ENCODE peak calls at places on chromosomes 12 and 14, in four cellular contexts. T is heart right ventricle, E is uterus, O is left lung. S is an unnamed sample.

GRCh38 chr12:89825591-89826449 is 117.2 kb upstream of the ATP2B1 start:
- DNase-seq in E (no peak), O (no peak), T (no peak), S (no peak)

GRCh38 chr12:96416033-96416790 is 16.0 kb upstream of the CDK17 start:
- DNase-seq in O (no peak), E (no peak), T (no peak), S (no peak)

GRCh38 chr12:5200276-5201087 is 156.8 kb downstream of the KCNA5 start:
- DNase-seq in T (peak; percentile 65), O (peak; percentile 75), E (peak; percentile 16), S (peak; percentile 70)

GRCh38 chr12:54759751-54760150 is 94.6 kb upstream of the MUCL1 start:
- DNase-seq in E (no peak), O (no peak), T (no peak), S (no peak)

GRCh38 chr12:87841935-87842334 is 187.3 kb downstream of the C12orf50 start:
- DNase-seq in E (no peak), T (no peak), O (no peak), S (no peak)

GRCh38 chr12:111297703-111298426 is 71.0 kb downstream of the PHETA1 start:
- DNase-seq in T (no peak), E (no peak), O (no peak), S (no peak)

GRCh38 chr14:22871200-22871961 is at the start of gene LRP10:
- DNase-seq in E (peak; percentile 93), O (peak; percentile 99), T (peak; percentile 92), S (peak; percentile 97)

GRCh38 chr12:90027041-90027440 is 318.4 kb upstream of the ATP2B1 start:
- DNase-seq in O (no peak), T (no peak), E (no peak), S (no peak)

GRCh38 chr14:56244138-56244789 is 126.1 kb downstream of the PELI2 start:
- DNase-seq in T (no peak), O (no peak), E (no peak), S (no peak)

GRCh38 chr14:35045798-35046047 is 349 bp upstream of the FAM177A1 start:
- DNase-seq in E (no peak), O (no peak), T (no peak), S (no peak)

GRCh38 chr14:35047961-35048513 is 2.0 kb downstream of the FAM177A1 start:
- DNase-seq in T (no peak), E (no peak), O (no peak), S (no peak)

GRCh38 chr14:35046751-35047536 is 872 bp downstream of the FAM177A1 start:
- DNase-seq in E (peak; percentile 49), O (no peak), T (no peak), S (no peak)

GRCh38 chr14:35044939-35045797 is 904 bp upstream of the FAM177A1 start:
- DNase-seq in T (no peak), O (no peak), E (no peak), S (no peak)

DNA sequence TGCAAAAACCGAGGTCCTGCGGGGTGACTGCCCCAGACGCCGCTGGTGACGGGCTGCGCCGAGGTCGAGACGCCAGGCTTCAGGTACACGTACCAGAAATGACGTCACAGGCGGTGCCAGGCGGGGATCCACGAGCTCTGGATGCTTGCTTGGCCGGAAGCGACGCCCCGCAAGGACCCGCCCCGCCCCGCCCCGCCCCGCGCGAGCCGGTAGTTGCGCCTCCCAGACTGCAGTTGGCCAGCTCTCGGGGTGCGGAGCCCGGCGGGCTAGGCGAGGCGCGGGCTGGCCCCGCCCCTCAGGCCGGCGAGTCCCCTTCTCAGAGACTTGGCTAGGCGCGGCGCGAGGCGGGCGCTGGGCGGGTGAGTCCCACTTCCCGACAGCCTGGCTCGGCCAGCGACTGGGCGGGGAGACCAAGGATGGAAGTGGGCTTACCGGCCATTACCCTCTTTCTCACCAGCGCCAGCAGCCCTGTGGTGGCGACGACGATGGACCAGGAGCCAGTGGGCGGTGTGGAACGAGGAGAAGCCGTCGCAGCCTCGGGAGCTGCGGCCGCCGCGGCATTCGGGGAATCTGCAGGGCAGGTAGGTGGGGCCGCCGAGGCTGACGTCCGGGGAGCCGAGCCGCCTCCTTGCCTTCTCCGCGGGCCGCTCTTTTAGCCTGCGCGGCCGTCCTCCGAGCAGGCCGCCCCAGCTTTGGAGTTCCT is at the start of gene FAM177A1:
- DNase-seq in E (peak; percentile 98), O (peak; percentile 100), T (peak; percentile 99), S (peak; percentile 100)
- TF ChIP-seq CTCF in E (no peak), O (peak; percentile 57), T (no peak), S (no peak)

GRCh38 chr12:52267699-52268098 is 6.7 kb upstream of the KRT86 start:
- DNase-seq in T (no peak), E (no peak), O (no peak), S (no peak)
- H3K27ac ChIP-seq in T (no peak overlapping the region), E (no peak overlapping the region), O (no peak overlapping the region), S (no peak overlapping the region)

GRCh38 chr14:89379006-89379405 is 38.0 kb downstream of the FOXN3 start:
- DNase-seq in E (no peak), O (no peak), T (no peak), S (no peak)

GRCh38 chr14:89378119-89378518 is 38.9 kb downstream of the FOXN3 start:
- DNase-seq in E (no peak), T (no peak), O (no peak), S (no peak)

GRCh38 chr14:89374908-89375307 is 42.1 kb downstream of the FOXN3 start:
- DNase-seq in O (no peak), E (no peak), T (no peak), S (no peak)

GRCh38 chr14:89379891-89380820 is 36.9 kb downstream of the FOXN3 start:
- DNase-seq in T (no peak), O (no peak), E (no peak), S (no peak)

GRCh38 chr14:89377544-89377943 is 39.5 kb downstream of the FOXN3 start:
- DNase-seq in O (no peak), E (no peak), T (no peak), S (no peak)
- H3K4me1 ChIP-seq in O (no peaks in the 10 kb centered on the region), E (no peaks in the 10 kb centered on the region), T (peaks cover 26% of the 10 kb centered on the region), S (peaks cover 9% of the 10 kb centered on the region)

DNA sequence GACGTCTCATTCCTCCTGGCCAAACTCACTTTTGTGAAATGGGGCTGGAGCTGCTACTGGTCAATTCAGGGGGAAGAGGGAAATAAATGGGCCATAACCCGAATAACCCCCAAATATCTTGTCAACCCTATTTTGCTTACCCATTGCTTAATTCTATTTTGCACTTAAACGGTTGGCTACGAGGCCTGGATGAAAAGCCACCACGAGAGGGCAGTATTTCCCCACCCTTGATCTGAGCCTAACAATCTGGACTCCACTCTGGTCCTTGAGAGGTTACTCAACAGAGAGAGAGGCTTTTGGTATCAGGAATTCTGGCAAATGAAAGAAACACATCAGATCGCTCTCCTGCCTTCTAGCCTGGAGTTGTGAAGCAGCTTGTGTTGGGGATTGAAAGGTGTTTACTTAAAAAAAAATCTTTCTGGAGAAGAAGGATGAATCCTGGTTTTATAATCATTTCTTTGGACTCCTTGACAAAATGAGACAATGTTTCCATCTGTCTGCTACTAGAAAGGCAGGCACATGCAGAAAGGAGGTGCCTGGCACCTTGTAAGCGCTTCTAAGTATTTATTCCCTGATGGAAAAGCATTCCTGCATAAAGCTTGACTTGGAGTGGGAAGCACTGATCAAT is 22.4 kb upstream of the FBXO21 start:
- DNase-seq in O (no peak), T (peak; percentile 39), E (peak; percentile 64), S (peak; percentile 69)
- TF ChIP-seq CTCF in O (peak; percentile 79), T (peak; percentile 87), E (peak; percentile 79), S (peak; percentile 93)

GRCh38 chr12:52530366-52530765 is 10.2 kb upstream of the KRT5 start:
- DNase-seq in O (no peak), E (no peak), T (no peak), S (peak; percentile 48)

GRCh38 chr12:52529846-52530245 is 9.7 kb upstream of the KRT5 start:
- DNase-seq in E (no peak), O (no peak), T (no peak), S (no peak)

GRCh38 chr12:52527121-52527800 is 7.1 kb upstream of the KRT5 start:
- DNase-seq in O (no peak), T (no peak), E (no peak), S (no peak)

GRCh38 chr12:52529417-52529816 is 9.2 kb upstream of the KRT5 start:
- DNase-seq in E (no peak), T (no peak), O (no peak), S (no peak)

DNA sequence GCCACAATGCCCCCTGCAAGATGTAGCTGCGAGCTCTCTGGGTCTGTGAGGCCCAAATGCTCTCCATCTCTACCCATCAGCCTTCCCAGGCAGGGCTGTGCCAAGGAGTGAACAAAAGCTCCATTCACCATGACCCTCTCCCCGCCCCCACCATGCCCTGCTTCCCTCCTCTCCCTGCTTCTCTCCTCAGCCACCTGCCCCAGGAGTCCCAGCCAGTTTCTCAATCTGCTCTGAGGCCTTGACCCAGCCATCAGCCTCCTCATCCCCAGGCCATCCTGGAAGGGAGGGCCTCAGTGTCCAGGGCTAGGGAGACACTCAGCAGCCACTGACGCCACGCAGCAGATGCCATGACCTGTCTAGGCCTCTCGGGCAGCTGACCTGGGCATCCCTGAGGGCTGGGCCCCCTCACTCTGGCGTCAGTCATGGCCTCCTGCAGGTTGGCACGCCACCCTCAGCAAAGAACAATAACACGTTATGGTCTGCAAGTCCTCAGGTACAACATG is 8.5 kb upstream of the KRT5 start:
- DNase-seq in E (no peak), O (no peak), T (no peak), S (no peak)
- H3K27ac ChIP-seq in E (no peak overlapping the region), O (no peak overlapping the region), T (no peak overlapping the region), S (no peak overlapping the region)

DNA sequence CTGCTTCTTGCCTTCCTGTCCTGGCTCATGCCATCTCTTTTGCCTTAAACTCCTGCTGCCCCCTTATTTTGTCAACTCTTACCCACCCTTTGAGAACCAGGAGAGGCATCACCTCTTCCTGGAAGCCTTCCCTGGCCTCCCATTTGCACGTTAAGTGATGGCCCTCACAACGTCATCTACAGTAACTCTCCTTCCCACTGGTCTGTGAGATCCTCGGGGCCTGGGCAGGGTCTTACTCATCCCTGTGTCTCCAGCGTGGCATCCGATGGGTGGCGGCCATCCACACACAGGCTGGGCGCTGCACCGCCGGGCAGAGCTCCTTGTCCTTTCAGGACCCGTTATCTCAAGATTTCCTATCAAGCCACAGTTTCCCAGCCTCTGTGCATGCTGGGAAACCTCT is 16.8 kb upstream of the CACNA2D4 start:
- DNase-seq in O (no peak), T (no peak), E (peak; percentile 14), S (peak; percentile 45)
- H3K4me1 ChIP-seq in O (no peaks in the 10 kb centered on the region), T (peaks cover 54% of the 10 kb centered on the region), E (peaks cover 9% of the 10 kb centered on the region), S (peaks cover 7% of the 10 kb centered on the region)